ENCODE peak calls at places on chromosomes 6 and 20, in ten cellular contexts. X is small intestine, O is PC-3, C is stomach, U is hepatocyte, N is heart left ventricle, E is ovary, M is IMR-90, L is psoas muscle, B is lung. H is an unnamed sample.

GRCh38 chr20:11274137-11274536 is 600.3 kb upstream of the JAG1 start:
- DNase-seq in U (peak; percentile 78), L (no peak), B (no peak), E (no peak), X (peak; percentile 72), C (no peak), O (peak; percentile 89), M (peak; percentile 79), N (no peak), H (no peak)

GRCh38 chr6:111794716-111795452 is 78.4 kb downstream of the FYN start:
- DNase-seq in U (no peak), E (no peak), L (no peak), O (no peak), M (no peak), X (no peak), C (no peak), B (no peak), N (no peak), H (no peak)

GRCh38 chr6:144110210-144110609 is 14.8 kb upstream of the SF3B5 start:
- DNase-seq in N (no peak), C (no peak), U (no peak), M (no peak), O (no peak), X (no peak), L (no peak), B (peak; percentile 34), E (no peak), H (no peak)

GRCh38 chr20:58776109-58776508 is 74.6 kb downstream of the GNAS-AS1 start:
- DNase-seq in C (no peak), O (no peak), N (no peak), E (no peak), U (no peak), X (no peak), L (no peak), M (no peak), B (no peak), H (no peak)

GRCh38 chr20:39674842-39675241 is 712.7 kb downstream of the DHX35 start:
- DNase-seq in U (no peak), O (no peak), E (no peak), L (no peak), X (no peak), C (no peak), B (no peak), N (no peak), M (no peak), H (no peak)

GRCh38 chr6:29501106-29501505 is 13.3 kb upstream of the MAS1L start:
- DNase-seq in X (no peak), B (peak; percentile 23), L (no peak), N (no peak), O (no peak), M (no peak), U (no peak), E (no peak), C (no peak), H (no peak)

GRCh38 chr6:96853083-96853482 is 15.8 kb upstream of the GPR63 start:
- DNase-seq in B (no peak), U (no peak), O (no peak), C (no peak), X (no peak), E (no peak), N (no peak), M (no peak), L (no peak), H (no peak)

GRCh38 chr20:45735552-45735951 is 13.4 kb downstream of the SPINT4 start:
- DNase-seq in E (no peak), L (no peak), M (no peak), B (no peak), U (no peak), C (no peak), O (no peak), N (no peak), X (no peak), H (no peak)

GRCh38 chr20:57941572-57942381 is 232.0 kb upstream of the PMEPA1 start:
- DNase-seq in B (no peak), U (peak; percentile 32), E (peak; percentile 17), L (no peak), X (no peak), M (no peak), N (no peak), C (no peak), O (peak; percentile 57), H (no peak)

GRCh38 chr6:67717281-67717680 is 917.8 kb upstream of the ADGRB3 start:
- DNase-seq in E (no peak), O (no peak), B (no peak), L (no peak), U (no peak), N (no peak), X (no peak), C (no peak), M (no peak), H (no peak)

GRCh38 chr20:63534831-63535651 is 2.1 kb downstream of the PTK6 start:
- DNase-seq in M (no peak), C (peak; percentile 83), L (peak; percentile 14), U (no peak), N (peak; percentile 24), B (no peak), O (no peak), E (no peak), X (peak; percentile 96), H (no peak)

GRCh38 chr6:165826487-165827189 is 163.6 kb upstream of the PDE10A start:
- DNase-seq in E (no peak), C (no peak), O (no peak), N (no peak), L (no peak), X (no peak), M (no peak), B (no peak), U (no peak), H (no peak)

GRCh38 chr6:110493253-110493800 is 16.9 kb upstream of the SLC22A16 start:
- DNase-seq in C (no peak), O (no peak), U (no peak), L (no peak), N (no peak), E (no peak), B (no peak), X (no peak), M (no peak), H (no peak)

GRCh38 chr20:32034581-32035397 is 17.3 kb upstream of the HCK start:
- DNase-seq in L (no peak), E (no peak), C (no peak), U (no peak), M (no peak), B (peak; percentile 51), O (no peak), X (no peak), N (peak; percentile 40), H (no peak)

GRCh38 chr6:31158863-31159855 is 770 bp downstream of the TCF19 start:
- DNase-seq in B (no peak), E (no peak), X (no peak), O (peak; percentile 46), N (no peak), L (no peak), C (no peak), M (no peak), U (no peak), H (peak; percentile 13)

DNA sequence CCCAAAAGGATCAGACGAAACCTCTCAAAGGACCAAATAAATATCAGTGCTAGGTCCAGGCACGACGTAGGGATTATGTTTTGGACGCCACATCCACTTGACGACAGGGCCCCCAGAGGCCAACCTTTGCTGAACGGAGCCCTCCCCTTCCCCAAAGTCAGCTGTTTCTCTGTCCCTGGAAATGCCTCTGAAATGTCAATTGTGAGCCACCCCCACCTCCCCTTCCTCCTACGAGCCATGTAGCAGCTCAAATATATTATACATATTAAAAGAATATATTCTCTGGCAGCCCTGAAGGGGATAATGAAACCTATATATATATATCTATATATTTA is 39.6 kb upstream of the BLCAP start:
- DNase-seq in L (no peak), O (no peak), C (no peak), B (no peak), E (no peak), M (no peak), X (no peak), N (no peak), U (no peak), H (no peak)
- H3K27me3 ChIP-seq in L (no peaks in the 10 kb centered on the region), O (peaks cover 34% of the 10 kb centered on the region), C (peaks cover 86% of the 10 kb centered on the region), B (peaks cover 5% of the 10 kb centered on the region), E (no peaks in the 10 kb centered on the region), M (peaks cover 57% of the 10 kb centered on the region), X (no peaks in the 10 kb centered on the region), N (peaks cover 7% of the 10 kb centered on the region), U (peaks cover 14% of the 10 kb centered on the region), H (peaks cover 25% of the 10 kb centered on the region)

DNA sequence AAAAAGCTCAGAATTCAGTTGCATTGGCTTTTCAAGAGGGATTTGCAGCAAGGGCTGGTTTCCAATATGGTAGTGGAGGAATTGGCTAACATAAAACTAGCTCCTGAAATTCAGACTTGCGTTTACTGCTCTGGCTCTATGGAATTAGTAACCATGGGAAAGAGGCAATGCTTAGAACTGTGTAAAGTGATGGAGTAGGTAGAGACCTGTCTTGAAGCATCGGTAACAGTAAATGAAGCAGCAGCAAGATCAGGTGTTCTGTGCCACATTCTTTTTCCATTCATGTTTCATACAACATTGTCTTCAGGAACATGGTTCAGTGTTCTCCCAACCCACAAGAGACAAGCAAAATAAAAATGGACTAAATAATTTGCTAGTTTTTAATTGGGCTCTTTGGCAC is 6.5 kb downstream of the IRF4 start:
- DNase-seq in M (no peak), N (no peak), U (no peak), L (no peak), X (no peak), O (no peak), B (no peak), E (no peak), C (no peak), H (no peak)
- H3K4me3 ChIP-seq in M (no peak overlapping the region), N (no peak overlapping the region), U (no peak overlapping the region), L (no peak overlapping the region), X (no peak overlapping the region), O (no peak overlapping the region), B (no peak overlapping the region), E (no peak overlapping the region), C (no peak overlapping the region), H (no peak overlapping the region)

DNA sequence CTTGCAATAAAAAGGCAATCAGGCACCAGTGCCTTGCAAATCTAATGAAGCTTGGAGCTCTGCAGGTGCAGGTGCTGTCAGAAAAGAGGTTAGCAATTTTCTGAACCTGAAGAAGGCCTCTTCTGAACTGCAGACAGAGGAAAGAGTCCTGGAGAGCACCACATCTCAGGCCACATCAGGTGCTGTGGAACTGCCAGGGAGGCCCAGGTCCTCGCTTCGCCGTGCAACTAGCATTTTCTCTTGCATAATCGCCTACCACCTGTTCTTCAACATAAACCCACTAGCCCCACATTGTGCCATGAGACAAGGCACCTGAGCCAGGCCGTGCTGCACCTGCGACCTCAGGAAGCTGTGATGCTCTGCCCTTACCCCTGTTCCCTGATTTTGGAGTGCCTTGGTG is 187.6 kb downstream of the DTNBP1 start:
- DNase-seq in B (no peak), X (no peak), N (no peak), O (no peak), M (no peak), C (no peak), U (no peak), E (no peak), L (no peak), H (no peak)
- H3K36me3 ChIP-seq in B (peaks cover 4% of the 10 kb centered on the region), X (peaks cover 2% of the 10 kb centered on the region), N (no peaks in the 10 kb centered on the region), O (peaks cover 3% of the 10 kb centered on the region), M (peaks cover 13% of the 10 kb centered on the region), C (peaks cover 9% of the 10 kb centered on the region), U (no peaks in the 10 kb centered on the region), E (no peaks in the 10 kb centered on the region), L (no peaks in the 10 kb centered on the region), H (no peaks in the 10 kb centered on the region)

DNA sequence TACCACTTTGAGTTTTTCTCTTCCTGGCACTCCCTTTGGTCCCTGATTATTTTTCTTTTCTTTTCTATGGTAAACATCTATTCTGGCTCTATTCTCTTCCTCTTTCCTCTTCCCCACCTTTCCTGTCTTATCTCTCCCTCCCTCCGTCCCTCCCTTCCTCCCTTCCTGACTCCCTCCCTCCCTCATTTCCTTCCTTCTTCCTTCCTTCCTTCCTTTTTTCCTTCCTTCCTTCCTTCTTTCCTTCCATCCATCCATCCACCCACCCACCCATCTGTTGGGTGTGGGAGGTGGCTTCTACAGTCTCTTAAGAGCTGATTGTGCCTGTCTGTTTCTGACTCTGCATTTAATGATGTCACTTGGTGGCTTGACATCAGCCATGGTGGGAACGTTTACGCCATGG is 43.5 kb upstream of the GTSF1L start:
- DNase-seq in E (no peak), L (no peak), M (no peak), B (no peak), N (no peak), O (no peak), C (no peak), U (no peak), X (no peak), H (no peak)
- H3K27me3 ChIP-seq in E (no peaks in the 10 kb centered on the region), L (no peaks in the 10 kb centered on the region), M (peaks cover 7% of the 10 kb centered on the region), B (no peaks in the 10 kb centered on the region), N (no peaks in the 10 kb centered on the region), O (peaks cover 3% of the 10 kb centered on the region), C (peaks cover 58% of the 10 kb centered on the region), U (peaks cover 2% of the 10 kb centered on the region), X (no peaks in the 10 kb centered on the region), H (no peaks in the 10 kb centered on the region)

H was measured in CD8-positive, alpha-beta memory T cell.